ENCODE peak calls at places on chromosomes 5 and 9, in seven cellular contexts. One of them, this sample, is unnamed.

GRCh38 chr9:112755059-112755458 is 4.5 kb downstream of the SNX30 start:
- DNase-seq in H1: no peak
- DNase-seq in SK-N-SH: no peak
- DNase-seq in HCT116: no peak
- DNase-seq in HepG2: no peak
- DNase-seq in GM12878: no peak
- DNase-seq in K562: no peak
- DNase-seq in this sample: no peak

GRCh38 chr5:107359916-107360234 is 310.9 kb downstream of the EFNA5 start:
- DNase-seq in GM12878: no peak
- DNase-seq in HepG2: no peak
- DNase-seq in HCT116: no peak
- DNase-seq in H1: no peak
- DNase-seq in K562: no peak
- DNase-seq in SK-N-SH: no peak
- DNase-seq in this sample: no peak

GRCh38 chr5:14465086-14465485 is 116.5 kb upstream of the OTULINL start:
- DNase-seq in H1: no peak
- DNase-seq in HepG2: no peak
- DNase-seq in SK-N-SH: no peak
- DNase-seq in K562: no peak
- DNase-seq in HCT116: no peak
- DNase-seq in GM12878: no peak
- DNase-seq in this sample: no peak

GRCh38 chr5:77994943-77995342 is 218.8 kb upstream of the TBCA start:
- DNase-seq in GM12878: no peak
- DNase-seq in HCT116: no peak
- DNase-seq in SK-N-SH: no peak
- DNase-seq in H1: no peak
- DNase-seq in HepG2: no peak
- DNase-seq in K562: no peak
- DNase-seq in this sample: no peak

GRCh38 chr9:109889456-109889855 is 109.5 kb downstream of the PALM2AKAP2 start:
- DNase-seq in K562: no peak
- DNase-seq in H1: no peak
- DNase-seq in HepG2: no peak
- DNase-seq in GM12878: no peak
- DNase-seq in SK-N-SH: no peak
- DNase-seq in HCT116: no peak
- DNase-seq in this sample: no peak

GRCh38 chr9:111966851-111967250 is 70.2 kb downstream of the UGCG start:
- DNase-seq in HepG2: no peak
- DNase-seq in H1: no peak
- DNase-seq in GM12878: no peak
- DNase-seq in HCT116: no peak
- DNase-seq in SK-N-SH: no peak
- DNase-seq in K562: no peak
- DNase-seq in this sample: no peak

GRCh38 chr5:172611913-172612312 is 29.1 kb upstream of the NEURL1B start:
- DNase-seq in HepG2: no peak
- DNase-seq in GM12878: no peak
- DNase-seq in K562: no peak
- DNase-seq in HCT116: no peak
- DNase-seq in SK-N-SH: no peak
- DNase-seq in H1: no peak
- DNase-seq in this sample: no peak

GRCh38 chr5:173888473-173889135 is 455 bp downstream of the CPEB4 start:
- DNase-seq in GM12878: no peak
- DNase-seq in HCT116: no peak
- DNase-seq in SK-N-SH: peak; percentile 49
- DNase-seq in K562: peak; percentile 25
- DNase-seq in HepG2: no peak
- DNase-seq in H1: no peak
- DNase-seq in this sample: peak; percentile 33

GRCh38 chr5:168654225-168654624 is 75.1 kb upstream of the PANK3 start:
- DNase-seq in H1: no peak
- DNase-seq in GM12878: no peak
- DNase-seq in K562: no peak
- DNase-seq in HepG2: no peak
- DNase-seq in SK-N-SH: peak; percentile 84
- DNase-seq in HCT116: no peak
- DNase-seq in this sample: no peak

GRCh38 chr9:21015122-21015815 is 16.2 kb downstream of the HACD4 start:
- DNase-seq in K562: no peak
- DNase-seq in GM12878: no peak
- DNase-seq in HepG2: no peak
- DNase-seq in HCT116: no peak
- DNase-seq in SK-N-SH: no peak
- DNase-seq in H1: no peak
- DNase-seq in this sample: no peak

GRCh38 chr5:170475269-170476000 is 28.4 kb upstream of the KCNIP1 start:
- DNase-seq in HCT116: no peak
- DNase-seq in GM12878: no peak
- DNase-seq in H1: no peak
- DNase-seq in K562: no peak
- DNase-seq in HepG2: no peak
- DNase-seq in SK-N-SH: no peak
- DNase-seq in this sample: no peak

GRCh38 chr9:98860871-98861293 is 53.4 kb downstream of the GALNT12 start:
- DNase-seq in H1: no peak
- DNase-seq in K562: no peak
- DNase-seq in HepG2: no peak
- DNase-seq in GM12878: no peak
- DNase-seq in HCT116: no peak
- DNase-seq in SK-N-SH: peak; percentile 49
- DNase-seq in this sample: peak; percentile 58

GRCh38 chr9:104027295-104027694 is 66.8 kb upstream of the SMC2 start:
- DNase-seq in H1: no peak
- DNase-seq in SK-N-SH: no peak
- DNase-seq in HepG2: no peak
- DNase-seq in HCT116: no peak
- DNase-seq in K562: no peak
- DNase-seq in GM12878: peak; percentile 7
- DNase-seq in this sample: peak; percentile 36

GRCh38 chr5:56422060-56422762 is 189.1 kb upstream of the ANKRD55 start:
- DNase-seq in HepG2: no peak
- DNase-seq in H1: no peak
- DNase-seq in SK-N-SH: no peak
- DNase-seq in GM12878: no peak
- DNase-seq in K562: no peak
- DNase-seq in HCT116: peak; percentile 6
- DNase-seq in this sample: peak; percentile 99

GRCh38 chr5:14148890-14149671 is 5.9 kb downstream of the TRIO start:
- DNase-seq in HCT116: no peak
- DNase-seq in H1: no peak
- DNase-seq in K562: no peak
- DNase-seq in GM12878: no peak
- DNase-seq in HepG2: peak; percentile 83
- DNase-seq in SK-N-SH: no peak
- DNase-seq in this sample: no peak

GRCh38 chr9:128704356-128704670 is 2.0 kb downstream of the PKN3 start:
- DNase-seq in GM12878: no peak
- DNase-seq in HCT116: no peak
- DNase-seq in K562: no peak
- DNase-seq in HepG2: no peak
- DNase-seq in H1: no peak
- DNase-seq in SK-N-SH: no peak
- DNase-seq in this sample: no peak

GRCh38 chr5:128799945-128800344 is 165.3 kb upstream of the SLC27A6 start:
- DNase-seq in HepG2: no peak
- DNase-seq in GM12878: no peak
- DNase-seq in HCT116: no peak
- DNase-seq in K562: no peak
- DNase-seq in SK-N-SH: no peak
- DNase-seq in H1: no peak
- DNase-seq in this sample: no peak

GRCh38 chr9:33354651-33355211 is 47.6 kb downstream of the AQP7 start:
- DNase-seq in HepG2: no peak
- DNase-seq in K562: no peak
- DNase-seq in GM12878: no peak
- DNase-seq in SK-N-SH: no peak
- DNase-seq in HCT116: no peak
- DNase-seq in H1: no peak
- DNase-seq in this sample: no peak

GRCh38 chr9:113911850-113912249 is 35.7 kb downstream of the ZNF618 start:
- DNase-seq in H1: peak; percentile 44
- DNase-seq in SK-N-SH: no peak
- DNase-seq in HepG2: no peak
- DNase-seq in GM12878: no peak
- DNase-seq in HCT116: no peak
- DNase-seq in K562: no peak
- DNase-seq in this sample: no peak

GRCh38 chr9:98253563-98253962 is 1.9 kb downstream of the TBC1D2 start:
- DNase-seq in SK-N-SH: no peak
- DNase-seq in HepG2: no peak
- DNase-seq in H1: no peak
- DNase-seq in HCT116: no peak
- DNase-seq in K562: no peak
- DNase-seq in GM12878: no peak
- DNase-seq in this sample: no peak

DNA sequence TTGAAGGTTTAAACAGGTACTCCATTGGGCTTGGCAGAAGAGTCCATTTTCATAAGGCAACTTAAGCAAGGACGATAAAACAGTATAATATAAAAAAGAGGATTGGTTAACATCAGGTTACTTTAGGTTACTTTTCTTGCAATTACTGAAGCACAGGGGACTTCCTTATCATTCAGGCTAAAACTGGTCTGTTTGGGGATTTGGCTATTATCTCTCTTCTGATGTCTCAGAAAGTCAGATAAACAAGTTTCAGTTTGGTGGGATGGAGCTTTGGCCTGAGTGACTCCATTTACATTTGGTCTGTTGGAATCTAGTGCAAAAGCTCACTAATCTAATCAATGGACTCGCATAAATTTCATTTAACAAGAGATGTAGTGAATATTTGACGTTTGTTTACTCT is 8.0 kb downstream of the GAPT start:
- DNase-seq in H1: no peak
- DNase-seq in HepG2: no peak
- DNase-seq in HCT116: no peak
- DNase-seq in K562: no peak
- DNase-seq in SK-N-SH: no peak
- DNase-seq in GM12878: no peak
- DNase-seq in this sample: no peak
- TF ChIP-seq JUND in H1: no peak
- TF ChIP-seq JUND in HepG2: no peak
- TF ChIP-seq JUND in HCT116: no peak
- TF ChIP-seq JUND in K562: no peak
- TF ChIP-seq JUND in SK-N-SH: no peak
- TF ChIP-seq JUND in GM12878: no peak
- TF ChIP-seq JUND in this sample: no peak

GRCh38 chr5:87127426-87127825 is 140.3 kb upstream of the RASA1 start:
- DNase-seq in K562: no peak
- DNase-seq in H1: no peak
- DNase-seq in HepG2: no peak
- DNase-seq in GM12878: no peak
- DNase-seq in SK-N-SH: no peak
- DNase-seq in HCT116: no peak
- DNase-seq in this sample: no peak
- TF ChIP-seq JUND in K562: no peak
- TF ChIP-seq JUND in H1: no peak
- TF ChIP-seq JUND in HepG2: no peak
- TF ChIP-seq JUND in GM12878: no peak
- TF ChIP-seq JUND in SK-N-SH: peak; percentile 41
- TF ChIP-seq JUND in HCT116: no peak
- TF ChIP-seq JUND in this sample: no peak

GRCh38 chr5:79107020-79107796 is 4.4 kb upstream of the BHMT start:
- DNase-seq in GM12878: no peak
- DNase-seq in H1: no peak
- DNase-seq in SK-N-SH: no peak
- DNase-seq in HepG2: no peak
- DNase-seq in HCT116: no peak
- DNase-seq in K562: no peak
- DNase-seq in this sample: no peak
- TF ChIP-seq JUND in GM12878: no peak
- TF ChIP-seq JUND in H1: no peak
- TF ChIP-seq JUND in SK-N-SH: no peak
- TF ChIP-seq JUND in HepG2: no peak
- TF ChIP-seq JUND in HCT116: no peak
- TF ChIP-seq JUND in K562: no peak
- TF ChIP-seq JUND in this sample: no peak

GRCh38 chr5:59380350-59380951 is 513.1 kb downstream of the PDE4D start:
- DNase-seq in GM12878: peak; percentile 76
- DNase-seq in H1: no peak
- DNase-seq in HepG2: peak; percentile 50
- DNase-seq in SK-N-SH: peak; percentile 28
- DNase-seq in HCT116: peak; percentile 37
- DNase-seq in K562: no peak
- DNase-seq in this sample: peak; percentile 73
- TF ChIP-seq JUND in GM12878: no peak
- TF ChIP-seq JUND in H1: no peak
- TF ChIP-seq JUND in HepG2: no peak
- TF ChIP-seq JUND in SK-N-SH: no peak
- TF ChIP-seq JUND in HCT116: no peak
- TF ChIP-seq JUND in K562: no peak
- TF ChIP-seq JUND in this sample: no peak

GRCh38 chr5:72314571-72315172 is 5.4 kb downstream of the MRPS27 start:
- DNase-seq in K562: no peak
- DNase-seq in GM12878: no peak
- DNase-seq in H1: no peak
- DNase-seq in HCT116: no peak
- DNase-seq in SK-N-SH: peak; percentile 17
- DNase-seq in HepG2: peak; percentile 71
- DNase-seq in this sample: peak; percentile 41
- TF ChIP-seq JUND in K562: no peak
- TF ChIP-seq JUND in GM12878: no peak
- TF ChIP-seq JUND in H1: no peak
- TF ChIP-seq JUND in HCT116: no peak
- TF ChIP-seq JUND in SK-N-SH: no peak
- TF ChIP-seq JUND in HepG2: no peak
- TF ChIP-seq JUND in this sample: no peak

GRCh38 chr9:5835808-5836207 is 2.9 kb upstream of the ERMP1 start:
- DNase-seq in K562: no peak
- DNase-seq in HCT116: no peak
- DNase-seq in GM12878: no peak
- DNase-seq in HepG2: no peak
- DNase-seq in SK-N-SH: no peak
- DNase-seq in H1: no peak
- DNase-seq in this sample: no peak

GRCh38 chr9:5834214-5834613 is 1.3 kb upstream of the ERMP1 start:
- DNase-seq in H1: no peak
- DNase-seq in HCT116: no peak
- DNase-seq in SK-N-SH: no peak
- DNase-seq in K562: no peak
- DNase-seq in GM12878: no peak
- DNase-seq in HepG2: no peak
- DNase-seq in this sample: no peak

GRCh38 chr9:5832093-5832542 is 799 bp downstream of the ERMP1 start:
- DNase-seq in GM12878: no peak
- DNase-seq in HepG2: peak; percentile 21
- DNase-seq in HCT116: no peak
- DNase-seq in H1: no peak
- DNase-seq in SK-N-SH: no peak
- DNase-seq in K562: peak; percentile 11
- DNase-seq in this sample: no peak

GRCh38 chr9:5832543-5833529 is at the start of gene ERMP1:
- DNase-seq in GM12878: no peak
- DNase-seq in SK-N-SH: peak; percentile 92
- DNase-seq in K562: peak; percentile 67
- DNase-seq in HepG2: peak; percentile 71
- DNase-seq in HCT116: peak; percentile 41
- DNase-seq in H1: peak; percentile 96
- DNase-seq in this sample: peak; percentile 83
- TF ChIP-seq JUND in GM12878: no peak
- TF ChIP-seq JUND in SK-N-SH: no peak
- TF ChIP-seq JUND in K562: no peak
- TF ChIP-seq JUND in HepG2: peak; percentile 49
- TF ChIP-seq JUND in HCT116: no peak
- TF ChIP-seq JUND in H1: no peak
- TF ChIP-seq JUND in this sample: no peak